ENCODE peak calls at places on chromosomes 5 and 9, in nine cellular contexts. X is choroid plexus epithelial cell, C is dorsolateral prefrontal cortex, L is mucosa of descending colon, S is WERI-Rb-1, H is ovary, O is upper lobe of right lung, W is neural progenitor cell, P is SK-N-SH. V is an unnamed sample.
A peak's percentile ranks its signal among the peaks of the same experiment; 100 is the strongest.

GRCh38 chr5:174091006-174091578 is 45.6 kb downstream of the NSG2 start:
- DNase-seq in X (no peak), W (peak; percentile 43), C (peak; percentile 67), S (peak; percentile 85), O (no peak), L (no peak), P (no peak), H (no peak), V (no peak)

GRCh38 chr9:129544766-129545165 is 76.1 kb downstream of the C9orf50 start:
- DNase-seq in L (no peak), O (no peak), P (no peak), W (no peak), S (no peak), X (peak; percentile 47), H (no peak), C (no peak), V (no peak)

GRCh38 chr9:100581661-100582060 is 3.8 kb downstream of the CAVIN4 start:
- DNase-seq in L (no peak), W (no peak), H (no peak), O (no peak), C (no peak), P (no peak), S (no peak), X (no peak), V (no peak)

GRCh38 chr5:50655067-50655809 is 11.2 kb upstream of the PARP8 start:
- DNase-seq in L (no peak), S (no peak), O (no peak), W (no peak), P (no peak), X (no peak), C (no peak), H (no peak), V (no peak)

GRCh38 chr9:131441441-131441840 is 47.6 kb downstream of the PRRC2B start:
- DNase-seq in L (no peak), X (no peak), O (no peak), C (no peak), W (no peak), H (peak; percentile 3), S (no peak), P (no peak), V (no peak)

GRCh38 chr5:159826351-159827222 is 89.7 kb upstream of the ADRA1B start:
- DNase-seq in P (no peak), C (no peak), L (no peak), X (peak; percentile 83), W (no peak), O (peak; percentile 72), H (no peak), S (no peak), V (no peak)

GRCh38 chr5:89904442-89904841 is 505.1 kb downstream of the CETN3 start:
- DNase-seq in P (no peak), L (no peak), O (no peak), H (no peak), C (no peak), S (no peak), W (no peak), X (peak; percentile 1), V (no peak)

GRCh38 chr5:61796773-61797172 is 464.7 kb downstream of the ZSWIM6 start:
- DNase-seq in O (no peak), P (no peak), C (no peak), L (no peak), H (no peak), X (no peak), W (no peak), S (no peak), V (no peak)

GRCh38 chr5:31692561-31693221 is 53.8 kb downstream of the PDZD2 start:
- DNase-seq in X (no peak), H (peak; percentile 77), C (peak; percentile 41), S (no peak), P (no peak), O (peak; percentile 54), W (no peak), L (no peak), V (peak; percentile 34)

GRCh38 chr9:129406278-129407225 is 214.3 kb downstream of the C9orf50 start:
- DNase-seq in C (no peak), O (no peak), L (peak; percentile 87), S (no peak), P (no peak), W (no peak), H (peak; percentile 58), X (no peak), V (peak; percentile 73)

GRCh38 chr5:88675159-88675757 is 207.7 kb downstream of the MEF2C start:
- DNase-seq in X (no peak), S (peak; percentile 53), H (no peak), C (peak; percentile 44), W (no peak), O (no peak), L (no peak), P (no peak), V (no peak)

GRCh38 chr5:133985540-133986180 is 17.2 kb upstream of the C5orf15 start:
- DNase-seq in S (no peak), P (no peak), L (no peak), X (no peak), O (no peak), W (no peak), C (no peak), H (no peak), V (no peak)

GRCh38 chr9:87973791-87974292 is 491 bp downstream of the CDK20 start:
- DNase-seq in X (no peak), H (peak; percentile 47), C (no peak), L (peak; percentile 55), O (no peak), S (peak; percentile 25), W (peak; percentile 54), P (peak; percentile 34), V (no peak)

DNA sequence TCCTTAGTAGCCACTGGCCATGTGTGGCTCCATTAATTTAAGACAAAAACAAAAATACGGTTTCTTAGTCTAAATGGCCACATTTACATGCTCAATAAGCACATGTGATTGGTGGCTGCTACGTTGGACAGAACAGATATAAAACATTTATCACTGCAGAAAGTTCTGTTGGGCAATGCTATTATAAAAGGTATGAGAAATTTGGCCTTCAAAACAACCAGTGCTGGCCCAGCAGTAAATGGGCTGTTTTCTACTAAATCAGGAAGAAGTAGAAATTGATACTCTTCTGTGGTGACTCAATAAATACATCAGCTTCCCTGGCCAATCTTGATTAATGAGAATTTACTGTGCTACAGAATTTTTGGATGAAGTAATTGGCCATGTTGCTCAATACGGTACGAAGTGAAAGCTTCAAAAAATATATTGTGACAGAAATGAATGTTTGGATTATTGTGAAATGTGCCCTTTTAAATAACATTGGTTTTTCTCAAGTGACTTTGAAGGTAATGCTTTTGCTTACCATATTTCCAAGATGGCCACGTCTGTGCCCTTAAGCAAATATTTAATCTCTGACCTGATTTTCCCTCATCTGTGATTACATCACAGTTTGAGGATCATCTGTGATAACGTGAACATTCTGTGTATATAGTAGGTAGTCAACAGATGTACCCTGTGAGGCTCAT is 4.2 kb downstream of the DNAJA1 start:
- DNase-seq in S (no peak), O (no peak), W (no peak), C (no peak), X (peak; percentile 76), L (no peak), H (no peak), P (no peak), V (no peak)
- H3K4me3 ChIP-seq in S (no peak overlapping the region), O (peak overlapping the region; percentile 6), W (no peak overlapping the region), C (no peak overlapping the region), X (no peak overlapping the region), L (no peak overlapping the region), H (no peak overlapping the region), P (no peak overlapping the region), V (no peak overlapping the region)

GRCh38 chr5:129770034-129770433 is 22.1 kb downstream of the MINAR2 start:
- DNase-seq in W (no peak), H (no peak), O (no peak), P (no peak), S (no peak), X (no peak), C (no peak), L (no peak), V (no peak)

GRCh38 chr5:129766798-129767197 is 18.9 kb downstream of the MINAR2 start:
- DNase-seq in S (no peak), H (no peak), X (no peak), W (no peak), P (no peak), C (no peak), O (no peak), L (no peak), V (no peak)

GRCh38 chr5:129771058-129771838 is 23.4 kb downstream of the MINAR2 start:
- DNase-seq in H (no peak), P (peak; percentile 27), C (peak; percentile 50), W (peak; percentile 81), X (peak; percentile 77), L (no peak), S (peak; percentile 62), O (no peak), V (no peak)

GRCh38 chr5:129768715-129769114 is 20.8 kb downstream of the MINAR2 start:
- DNase-seq in C (no peak), L (no peak), O (no peak), P (no peak), H (no peak), S (no peak), X (no peak), W (no peak), V (no peak)

GRCh38 chr5:129767927-129768380 is 20.1 kb downstream of the MINAR2 start:
- DNase-seq in W (peak; percentile 91), L (no peak), S (peak; percentile 76), H (no peak), X (peak; percentile 95), O (no peak), P (peak; percentile 58), C (peak; percentile 45), V (peak; percentile 60)
- TF ChIP-seq CTCF in W (peak; percentile 100), L (peak; percentile 90), S (peak; percentile 87), H (peak; percentile 70), X (peak; percentile 99), O (peak; percentile 98), P (peak; percentile 99), C (peak; percentile 100), V (peak; percentile 94)

DNA sequence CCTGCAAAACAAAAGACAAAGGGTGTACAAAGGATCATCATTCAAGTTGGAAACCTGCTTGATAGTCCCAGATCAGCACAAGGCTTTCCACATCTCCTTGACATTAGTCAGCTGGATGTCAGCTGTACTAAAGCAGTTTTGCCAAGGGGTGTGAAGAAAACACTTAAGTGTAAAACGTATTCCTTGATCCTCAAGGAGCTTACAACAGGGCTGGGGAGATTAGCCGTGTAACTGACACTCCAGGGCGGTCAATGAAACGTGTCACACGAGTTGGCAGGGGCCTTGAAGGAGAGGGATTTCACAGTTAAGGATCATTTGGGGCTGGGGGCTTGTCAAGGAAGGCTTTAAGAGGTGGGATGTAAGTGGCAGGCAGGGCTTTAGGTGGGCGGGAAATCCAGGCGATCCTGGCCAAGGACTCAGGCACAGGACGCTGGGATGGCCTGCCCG is 421 bp upstream of the CNTLN start:
- DNase-seq in H (no peak), O (no peak), W (no peak), C (no peak), P (no peak), L (no peak), S (peak; percentile 77), X (peak; percentile 48), V (no peak)
- H3K4me3 ChIP-seq in H (peak overlapping the region; percentile 84), O (peak overlapping the region; percentile 76), W (peak overlapping the region; percentile 58), C (peak overlapping the region; percentile 79), P (peak overlapping the region; percentile 89), L (no peak overlapping the region), S (peak overlapping the region; percentile 73), X (peak overlapping the region; percentile 97), V (peak overlapping the region; percentile 93)

DNA sequence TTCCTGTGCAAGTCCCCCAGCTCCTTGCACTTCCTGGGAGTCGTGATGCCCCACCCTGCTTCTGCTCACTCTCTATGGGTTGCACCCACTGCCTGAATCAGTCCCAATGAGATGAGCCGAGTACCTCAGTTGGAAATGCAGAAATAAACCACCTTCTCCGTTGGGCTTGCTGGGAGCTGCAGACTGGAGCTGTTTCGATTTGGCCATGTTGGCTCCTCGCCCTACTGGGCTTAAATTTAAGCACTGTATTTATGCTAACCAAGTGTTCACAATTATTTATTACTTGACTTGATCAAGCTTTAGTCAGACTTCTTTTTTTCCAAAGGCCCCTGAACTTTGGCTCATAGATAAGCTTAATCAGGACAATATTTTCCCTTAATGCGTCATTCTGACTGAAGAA is 1072.4 kb upstream of the CDH9 start:
- DNase-seq in L (no peak), C (no peak), W (no peak), P (no peak), S (no peak), H (no peak), X (no peak), O (no peak), V (no peak)
- TF ChIP-seq CTCF in L (no peak), C (no peak), W (no peak), P (no peak), S (no peak), H (no peak), X (no peak), O (no peak), V (no peak)